ENCODE peak calls at places on chromosomes 6 and 20, in four cellular contexts. U is CD8-positive, alpha-beta memory T cell; F is A549; H is GM23248. C is an unnamed sample.

GRCh38 chr6:145815351-145815772 is 767 bp upstream of the FBXO30 start:
- DNase-seq in U (no peak), F (no peak), H (peak; percentile 66), C (peak; percentile 51)

GRCh38 chr20:59777321-59777705 is 156.1 kb downstream of the SYCP2 start:
- DNase-seq in F (no peak), U (no peak), H (no peak), C (no peak)

GRCh38 chr6:133201231-133201630 is 39.9 kb upstream of the EYA4 start:
- DNase-seq in U (no peak), F (no peak), H (no peak), C (no peak)

GRCh38 chr6:111173341-111173740 is 86.0 kb downstream of the SLC16A10 start:
- DNase-seq in U (no peak), F (no peak), H (no peak), C (no peak)

GRCh38 chr6:15518057-15518456 is 144.8 kb downstream of the DTNBP1 start:
- DNase-seq in H (no peak), F (no peak), U (no peak), C (no peak)

GRCh38 chr6:105326216-105326615 is 76.7 kb downstream of the PREP start:
- DNase-seq in F (no peak), U (no peak), H (peak; percentile 47), C (peak; percentile 24)

GRCh38 chr20:46220808-46221207 is 87.5 kb downstream of the CDH22 start:
- DNase-seq in U (no peak), H (no peak), F (peak; percentile 41), C (peak; percentile 93)

GRCh38 chr20:44728835-44729342 is 13.7 kb downstream of the CCN5 start:
- DNase-seq in H (peak; percentile 93), U (no peak), F (peak; percentile 97), C (peak; percentile 74)

GRCh38 chr6:11780097-11780428 is 1.5 kb upstream of the ADTRP start:
- DNase-seq in F (no peak), U (no peak), H (no peak), C (no peak)

GRCh38 chr6:36120539-36120938 is 9.8 kb upstream of the MAPK13 start:
- DNase-seq in U (peak; percentile 76), H (no peak), F (no peak), C (no peak)

GRCh38 chr6:157534134-157534871 is 153.3 kb downstream of the ZDHHC14 start:
- DNase-seq in U (no peak), F (no peak), H (no peak), C (no peak)
- H3K4me1 ChIP-seq in U (peaks cover 42% of the 10 kb centered on the region), F (peaks cover 12% of the 10 kb centered on the region), H (peaks cover 18% of the 10 kb centered on the region), C (peaks cover 10% of the 10 kb centered on the region)

GRCh38 chr6:142146828-142147662 is at the start of the genes NMBR and VTA1:
- DNase-seq in F (peak; percentile 99), U (peak; percentile 97), H (peak; percentile 100), C (peak; percentile 96)
- H3K4me1 ChIP-seq in F (peaks cover 20% of the 10 kb centered on the region), U (peaks cover 39% of the 10 kb centered on the region), H (peaks cover 28% of the 10 kb centered on the region), C (no peaks in the 10 kb centered on the region)

GRCh38 chr20:34953960-34954359 is 1.6 kb downstream of the GSS start:
- DNase-seq in U (no peak), F (no peak), H (no peak), C (no peak)
- H3K4me1 ChIP-seq in U (peaks cover 13% of the 10 kb centered on the region), F (peaks cover 11% of the 10 kb centered on the region), H (peaks cover 24% of the 10 kb centered on the region), C (peaks cover 4% of the 10 kb centered on the region)

GRCh38 chr20:17541996-17542395 is 10.8 kb upstream of the BFSP1 start:
- DNase-seq in F (no peak), U (no peak), H (peak; percentile 90), C (no peak)
- H3K4me1 ChIP-seq in F (peaks cover 35% of the 10 kb centered on the region), U (peaks cover 3% of the 10 kb centered on the region), H (peaks cover 22% of the 10 kb centered on the region), C (no peaks in the 10 kb centered on the region)

DNA sequence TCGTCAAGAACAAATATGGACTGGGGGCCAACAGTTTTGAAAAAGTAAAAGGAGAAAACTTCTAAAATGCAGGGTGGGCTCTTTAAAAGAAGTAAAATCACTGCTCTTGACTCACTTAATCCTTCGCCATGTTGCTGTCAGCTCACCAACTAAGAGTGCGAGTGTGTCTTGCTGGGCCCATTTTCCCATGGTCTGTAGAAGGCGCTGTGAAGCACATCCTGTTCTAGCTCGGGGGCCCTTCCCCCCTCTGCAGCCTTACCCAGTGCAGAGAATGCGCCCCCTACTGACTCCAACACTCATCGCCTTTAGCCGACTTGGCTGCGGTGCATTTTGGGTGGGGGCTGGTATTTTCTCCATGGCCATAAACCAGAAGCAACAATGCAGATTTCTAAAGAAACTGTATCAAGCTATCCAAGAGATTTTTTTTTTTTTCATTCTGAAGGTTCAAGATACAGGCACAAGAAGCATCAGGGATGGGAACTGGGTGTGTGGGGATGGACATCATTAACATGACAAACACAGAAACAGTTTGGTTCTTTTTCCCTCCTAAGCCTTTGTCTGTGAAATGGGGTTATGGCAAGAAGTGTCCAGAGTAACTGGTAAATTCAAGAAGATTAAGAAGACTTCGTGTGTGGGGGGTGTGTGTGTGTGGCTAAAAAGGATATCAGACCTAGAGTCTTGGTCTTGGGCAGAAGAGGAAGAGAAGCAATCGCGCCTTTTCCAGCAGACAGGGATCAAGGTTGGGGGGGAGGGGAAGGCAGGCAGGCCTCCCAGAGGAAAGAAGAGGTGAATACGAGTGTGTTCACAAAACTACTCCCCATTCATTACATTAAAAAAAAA is 1.7 kb downstream of the ADNP start:
- DNase-seq in F (peak; percentile 98), U (peak; percentile 92), H (peak; percentile 98), C (peak; percentile 98)
- H3K4me1 ChIP-seq in F (peaks cover 40% of the 10 kb centered on the region), U (peaks cover 52% of the 10 kb centered on the region), H (peaks cover 46% of the 10 kb centered on the region), C (no peaks in the 10 kb centered on the region)

GRCh38 chr6:52340603-52340880 is 21.4 kb upstream of the PAQR8 start:
- DNase-seq in F (no peak), U (no peak), H (no peak), C (no peak)

GRCh38 chr6:52335576-52335975 is 26.4 kb upstream of the PAQR8 start:
- DNase-seq in F (no peak), U (no peak), H (no peak), C (no peak)

GRCh38 chr6:52333840-52334200 is 28.1 kb upstream of the PAQR8 start:
- DNase-seq in U (peak; percentile 52), H (no peak), F (no peak), C (no peak)

GRCh38 chr6:52336919-52337561 is 24.9 kb upstream of the PAQR8 start:
- DNase-seq in F (no peak), U (no peak), H (no peak), C (no peak)

GRCh38 chr6:52337633-52338290 is 24.2 kb upstream of the PAQR8 start:
- DNase-seq in H (no peak), F (no peak), U (no peak), C (no peak)
- H3K4me1 ChIP-seq in H (no peaks in the 10 kb centered on the region), F (peaks cover 6% of the 10 kb centered on the region), U (peaks cover 62% of the 10 kb centered on the region), C (no peaks in the 10 kb centered on the region)